ENCODE peak calls at places on chromosomes 11 and 22, in four cellular contexts. One of them, this sample, is unnamed.

GRCh38 chr11:9906043-9906791 is 242.3 kb downstream of the SWAP70 start:
- DNase-seq in mammary epithelial cell: peak; percentile 81
- DNase-seq in body of pancreas: no peak
- DNase-seq in CD8-positive, alpha-beta T cell: no peak
- DNase-seq in this sample: no peak

GRCh38 chr11:704799-705645 is 1.0 kb upstream of the EPS8L2 start:
- DNase-seq in CD8-positive, alpha-beta T cell: no peak
- DNase-seq in body of pancreas: peak; percentile 89
- DNase-seq in mammary epithelial cell: peak; percentile 53
- DNase-seq in this sample: no peak

GRCh38 chr11:114678125-114679036 is at the start of gene NXPE2:
- DNase-seq in CD8-positive, alpha-beta T cell: no peak
- DNase-seq in body of pancreas: no peak
- DNase-seq in mammary epithelial cell: peak; percentile 80
- DNase-seq in this sample: no peak

GRCh38 chr22:17575681-17576080 is 12.4 kb downstream of the SLC25A18 start:
- DNase-seq in mammary epithelial cell: no peak
- DNase-seq in body of pancreas: no peak
- DNase-seq in CD8-positive, alpha-beta T cell: no peak
- DNase-seq in this sample: no peak

GRCh38 chr22:27680636-27681035 is 120.9 kb downstream of the MN1 start:
- DNase-seq in CD8-positive, alpha-beta T cell: no peak
- DNase-seq in body of pancreas: no peak
- DNase-seq in mammary epithelial cell: no peak
- DNase-seq in this sample: no peak

GRCh38 chr22:33110562-33111163 is 52.5 kb upstream of the SYN3 start:
- DNase-seq in mammary epithelial cell: peak; percentile 14
- DNase-seq in body of pancreas: no peak
- DNase-seq in CD8-positive, alpha-beta T cell: no peak
- DNase-seq in this sample: no peak

GRCh38 chr11:34512810-34513673 is 552 bp downstream of the ELF5 start:
- DNase-seq in mammary epithelial cell: peak; percentile 29
- DNase-seq in body of pancreas: peak; percentile 64
- DNase-seq in CD8-positive, alpha-beta T cell: peak; percentile 12
- DNase-seq in this sample: peak; percentile 25

GRCh38 chr11:127564803-127565202 is 564.2 kb upstream of the KIRREL3 start:
- DNase-seq in CD8-positive, alpha-beta T cell: no peak
- DNase-seq in mammary epithelial cell: peak; percentile 32
- DNase-seq in body of pancreas: no peak
- DNase-seq in this sample: no peak

GRCh38 chr22:46432164-46433068 is 96.9 kb downstream of the TRMU start:
- DNase-seq in body of pancreas: no peak
- DNase-seq in CD8-positive, alpha-beta T cell: peak; percentile 14
- DNase-seq in mammary epithelial cell: no peak
- DNase-seq in this sample: no peak

GRCh38 chr11:102521121-102521520 is 9.4 kb downstream of the MMP7 start:
- DNase-seq in body of pancreas: no peak
- DNase-seq in mammary epithelial cell: no peak
- DNase-seq in CD8-positive, alpha-beta T cell: no peak
- DNase-seq in this sample: no peak

GRCh38 chr22:44031111-44031963 is 7.2 kb downstream of the PARVB start:
- DNase-seq in CD8-positive, alpha-beta T cell: no peak
- DNase-seq in body of pancreas: no peak
- DNase-seq in mammary epithelial cell: no peak
- DNase-seq in this sample: no peak

GRCh38 chr11:78262710-78263109 is 74.0 kb downstream of the USP35 start:
- DNase-seq in CD8-positive, alpha-beta T cell: no peak
- DNase-seq in body of pancreas: no peak
- DNase-seq in mammary epithelial cell: no peak
- DNase-seq in this sample: no peak

GRCh38 chr22:20155330-20156041 is 4.6 kb upstream of the CCDC188 start:
- DNase-seq in mammary epithelial cell: peak; percentile 49
- DNase-seq in body of pancreas: no peak
- DNase-seq in CD8-positive, alpha-beta T cell: no peak
- DNase-seq in this sample: peak; percentile 33

GRCh38 chr11:116843661-116844060 is 6.2 kb upstream of the APOA1 start:
- DNase-seq in CD8-positive, alpha-beta T cell: no peak
- DNase-seq in body of pancreas: no peak
- DNase-seq in mammary epithelial cell: no peak
- DNase-seq in this sample: no peak

GRCh38 chr22:46776486-46776826 is 14.0 kb downstream of the TBC1D22A start:
- DNase-seq in mammary epithelial cell: no peak
- DNase-seq in body of pancreas: no peak
- DNase-seq in CD8-positive, alpha-beta T cell: no peak
- DNase-seq in this sample: no peak

GRCh38 chr11:111944139-111944538 is 7.0 kb downstream of the DIXDC1 start:
- DNase-seq in mammary epithelial cell: peak; percentile 58
- DNase-seq in body of pancreas: no peak
- DNase-seq in CD8-positive, alpha-beta T cell: no peak
- DNase-seq in this sample: no peak

GRCh38 chr11:102393272-102393730 is 46.3 kb downstream of the BIRC2 start:
- DNase-seq in mammary epithelial cell: no peak
- DNase-seq in body of pancreas: no peak
- DNase-seq in CD8-positive, alpha-beta T cell: no peak
- DNase-seq in this sample: no peak

GRCh38 chr22:46684706-46685105 is 53.3 kb downstream of the CERK start:
- DNase-seq in mammary epithelial cell: no peak
- DNase-seq in CD8-positive, alpha-beta T cell: no peak
- DNase-seq in body of pancreas: no peak
- DNase-seq in this sample: no peak

GRCh38 chr11:68431984-68432600 is 28.5 kb upstream of the PPP6R3 start:
- DNase-seq in mammary epithelial cell: no peak
- DNase-seq in body of pancreas: no peak
- DNase-seq in CD8-positive, alpha-beta T cell: no peak
- DNase-seq in this sample: no peak

GRCh38 chr11:75565916-75566762 is 4.1 kb downstream of the SERPINH1 start:
- DNase-seq in body of pancreas: no peak
- DNase-seq in CD8-positive, alpha-beta T cell: peak; percentile 8
- DNase-seq in mammary epithelial cell: no peak
- DNase-seq in this sample: no peak

GRCh38 chr22:19429950-19430889 is 1.3 kb downstream of the HIRA start:
- DNase-seq in mammary epithelial cell: peak; percentile 46
- DNase-seq in CD8-positive, alpha-beta T cell: peak; percentile 37
- DNase-seq in body of pancreas: peak; percentile 24
- DNase-seq in this sample: no peak

GRCh38 chr11:131712897-131713296 is 342.5 kb downstream of the NTM start:
- DNase-seq in mammary epithelial cell: no peak
- DNase-seq in body of pancreas: no peak
- DNase-seq in CD8-positive, alpha-beta T cell: no peak
- DNase-seq in this sample: no peak

GRCh38 chr11:3046190-3046589 is 11.0 kb downstream of the CARS1 start:
- DNase-seq in CD8-positive, alpha-beta T cell: no peak
- DNase-seq in mammary epithelial cell: no peak
- DNase-seq in body of pancreas: no peak
- DNase-seq in this sample: no peak

GRCh38 chr11:126212089-126212660 is 593 bp downstream of the FAM118B start:
- DNase-seq in body of pancreas: no peak
- DNase-seq in CD8-positive, alpha-beta T cell: no peak
- DNase-seq in mammary epithelial cell: peak; percentile 4
- DNase-seq in this sample: no peak

GRCh38 chr22:27632451-27633295 is 168.9 kb downstream of the MN1 start:
- DNase-seq in body of pancreas: peak; percentile 42
- DNase-seq in mammary epithelial cell: no peak
- DNase-seq in CD8-positive, alpha-beta T cell: no peak
- DNase-seq in this sample: no peak

GRCh38 chr11:13972033-13972910 is 9.7 kb downstream of the SPON1 start:
- DNase-seq in CD8-positive, alpha-beta T cell: no peak
- DNase-seq in mammary epithelial cell: no peak
- DNase-seq in body of pancreas: no peak
- DNase-seq in this sample: no peak

GRCh38 chr11:6556139-6556949 is 47.1 kb downstream of the RRP8 start:
- DNase-seq in body of pancreas: no peak
- DNase-seq in mammary epithelial cell: no peak
- DNase-seq in CD8-positive, alpha-beta T cell: no peak
- DNase-seq in this sample: no peak

DNA sequence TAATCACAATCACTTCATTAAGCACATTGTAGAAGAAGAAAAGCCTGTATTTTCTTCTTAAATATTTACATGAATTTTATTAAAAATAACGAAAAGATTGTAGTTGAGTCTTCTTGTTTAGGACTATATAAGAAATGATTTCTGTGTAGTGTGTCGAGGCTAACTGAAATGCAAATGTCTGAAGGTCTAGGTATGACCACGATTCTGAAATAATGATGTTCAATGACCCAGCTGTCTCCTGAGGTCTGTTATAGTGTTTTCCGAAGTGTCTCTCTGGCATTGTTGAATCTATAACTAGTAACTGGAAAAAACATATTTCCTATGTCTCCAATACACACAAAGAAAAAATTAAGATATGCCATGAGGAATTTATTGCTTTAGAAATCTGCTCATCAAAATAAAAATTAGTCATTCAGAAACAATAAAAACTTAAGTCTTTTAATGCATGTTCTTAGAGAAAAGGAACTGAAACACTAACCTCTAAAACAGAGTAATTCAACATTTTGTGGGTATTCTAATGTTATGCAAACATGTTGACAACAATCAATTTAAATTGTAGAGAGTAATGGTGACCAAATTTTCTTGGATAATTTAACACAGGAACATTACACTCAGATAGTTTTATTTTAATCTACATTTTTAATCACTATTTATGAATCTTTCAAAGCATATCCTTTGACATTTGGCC is 55.0 kb downstream of the CASP12 start:
- DNase-seq in CD8-positive, alpha-beta T cell: no peak
- DNase-seq in body of pancreas: no peak
- DNase-seq in mammary epithelial cell: no peak
- DNase-seq in this sample: no peak
- H3K27ac ChIP-seq in CD8-positive, alpha-beta T cell: no peak overlapping the region
- H3K27ac ChIP-seq in body of pancreas: no peak overlapping the region
- H3K27ac ChIP-seq in mammary epithelial cell: no peak overlapping the region
- H3K27ac ChIP-seq in this sample: no peak overlapping the region

GRCh38 chr11:84250834-84251613 is 964.9 kb upstream of the CCDC90B start:
- DNase-seq in mammary epithelial cell: no peak
- DNase-seq in body of pancreas: no peak
- DNase-seq in CD8-positive, alpha-beta T cell: no peak
- DNase-seq in this sample: no peak

GRCh38 chr11:84256618-84257017 is 970.5 kb upstream of the CCDC90B start:
- DNase-seq in body of pancreas: no peak
- DNase-seq in CD8-positive, alpha-beta T cell: no peak
- DNase-seq in mammary epithelial cell: no peak
- DNase-seq in this sample: no peak

GRCh38 chr11:84260862-84261261 is 974.7 kb upstream of the CCDC90B start:
- DNase-seq in CD8-positive, alpha-beta T cell: no peak
- DNase-seq in body of pancreas: no peak
- DNase-seq in mammary epithelial cell: no peak
- DNase-seq in this sample: no peak

GRCh38 chr11:84249344-84250135 is 963.4 kb upstream of the CCDC90B start:
- DNase-seq in mammary epithelial cell: no peak
- DNase-seq in body of pancreas: no peak
- DNase-seq in CD8-positive, alpha-beta T cell: no peak
- DNase-seq in this sample: no peak

DNA sequence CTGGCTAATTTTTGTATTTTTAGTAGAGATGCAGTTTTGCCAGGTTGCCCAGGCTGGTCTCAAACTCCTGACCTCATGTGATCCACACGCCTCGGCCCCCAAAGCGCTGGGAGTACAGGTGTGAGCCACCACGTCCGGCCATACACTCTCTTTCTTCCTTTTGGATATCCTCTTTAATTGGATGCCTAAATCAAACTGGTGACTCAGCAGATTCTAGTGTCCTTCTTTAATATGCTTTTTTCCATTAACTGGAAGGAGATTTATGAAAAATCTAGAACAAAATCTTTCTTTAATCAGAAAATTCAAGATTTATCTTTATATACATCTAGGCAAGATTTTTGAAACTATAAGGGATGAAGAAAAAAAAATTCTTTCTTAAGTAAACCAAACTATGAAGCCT is 969.3 kb upstream of the CCDC90B start:
- DNase-seq in mammary epithelial cell: no peak
- DNase-seq in CD8-positive, alpha-beta T cell: no peak
- DNase-seq in body of pancreas: no peak
- DNase-seq in this sample: no peak
- H3K27ac ChIP-seq in mammary epithelial cell: no peak overlapping the region
- H3K27ac ChIP-seq in CD8-positive, alpha-beta T cell: no peak overlapping the region
- H3K27ac ChIP-seq in body of pancreas: no peak overlapping the region
- H3K27ac ChIP-seq in this sample: no peak overlapping the region

GRCh38 chr22:39170825-39171622 is 18.5 kb upstream of the CBX7 start:
- DNase-seq in mammary epithelial cell: peak; percentile 69
- DNase-seq in CD8-positive, alpha-beta T cell: peak; percentile 80
- DNase-seq in body of pancreas: peak; percentile 88
- DNase-seq in this sample: peak; percentile 73
- H3K27ac ChIP-seq in mammary epithelial cell: no peak overlapping the region
- H3K27ac ChIP-seq in CD8-positive, alpha-beta T cell: peak overlapping the region; percentile 42
- H3K27ac ChIP-seq in body of pancreas: no peak overlapping the region
- H3K27ac ChIP-seq in this sample: peak overlapping the region; percentile 19

GRCh38 chr11:121194731-121195596 is 93.9 kb downstream of the TECTA start:
- DNase-seq in body of pancreas: peak; percentile 42
- DNase-seq in CD8-positive, alpha-beta T cell: peak; percentile 46
- DNase-seq in mammary epithelial cell: peak; percentile 41
- DNase-seq in this sample: peak; percentile 26
- H3K27ac ChIP-seq in body of pancreas: no peak overlapping the region
- H3K27ac ChIP-seq in CD8-positive, alpha-beta T cell: no peak overlapping the region
- H3K27ac ChIP-seq in mammary epithelial cell: no peak overlapping the region
- H3K27ac ChIP-seq in this sample: no peak overlapping the region

GRCh38 chr11:62337682-62338181 is 484 bp downstream of the ASRGL1 start:
- DNase-seq in CD8-positive, alpha-beta T cell: peak; percentile 2
- DNase-seq in mammary epithelial cell: peak; percentile 6
- DNase-seq in body of pancreas: peak; percentile 33
- DNase-seq in this sample: peak; percentile 53

GRCh38 chr11:62336949-62337681 is at the start of gene ASRGL1:
- DNase-seq in body of pancreas: peak; percentile 92
- DNase-seq in mammary epithelial cell: peak; percentile 40
- DNase-seq in CD8-positive, alpha-beta T cell: peak; percentile 65
- DNase-seq in this sample: peak; percentile 74

GRCh38 chr11:62338218-62338617 is 970 bp downstream of the ASRGL1 start:
- DNase-seq in mammary epithelial cell: no peak
- DNase-seq in CD8-positive, alpha-beta T cell: no peak
- DNase-seq in body of pancreas: no peak
- DNase-seq in this sample: no peak

GRCh38 chr11:62343822-62344609 is 6.8 kb downstream of the ASRGL1 start:
- DNase-seq in mammary epithelial cell: no peak
- DNase-seq in CD8-positive, alpha-beta T cell: no peak
- DNase-seq in body of pancreas: no peak
- DNase-seq in this sample: no peak

GRCh38 chr11:62340269-62340901 is 3.1 kb downstream of the ASRGL1 start:
- DNase-seq in body of pancreas: peak; percentile 65
- DNase-seq in mammary epithelial cell: peak; percentile 16
- DNase-seq in CD8-positive, alpha-beta T cell: peak; percentile 52
- DNase-seq in this sample: peak; percentile 14
- H3K27ac ChIP-seq in body of pancreas: peak overlapping the region; percentile 0
- H3K27ac ChIP-seq in mammary epithelial cell: no peak overlapping the region
- H3K27ac ChIP-seq in CD8-positive, alpha-beta T cell: no peak overlapping the region
- H3K27ac ChIP-seq in this sample: peak overlapping the region; percentile 66

DNA sequence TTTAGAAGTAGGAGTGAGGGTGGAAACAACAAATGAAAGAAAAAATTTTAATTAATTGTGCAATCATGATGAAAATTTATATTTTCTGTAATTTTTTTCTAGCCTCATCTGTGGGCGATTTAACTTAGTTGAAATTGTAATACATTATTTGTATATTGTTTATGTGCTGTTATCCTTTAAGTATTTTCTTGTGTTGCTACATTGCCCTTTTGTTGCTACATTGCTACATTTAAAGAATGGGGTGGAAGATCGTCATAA is 106.2 kb upstream of the OR4B1 start:
- DNase-seq in body of pancreas: no peak
- DNase-seq in mammary epithelial cell: no peak
- DNase-seq in CD8-positive, alpha-beta T cell: no peak
- DNase-seq in this sample: no peak
- H3K27ac ChIP-seq in body of pancreas: no peak overlapping the region
- H3K27ac ChIP-seq in mammary epithelial cell: no peak overlapping the region
- H3K27ac ChIP-seq in CD8-positive, alpha-beta T cell: no peak overlapping the region
- H3K27ac ChIP-seq in this sample: no peak overlapping the region

GRCh38 chr11:84566681-84567080 is 1060.5 kb downstream of the DLG2 start:
- DNase-seq in CD8-positive, alpha-beta T cell: no peak
- DNase-seq in mammary epithelial cell: no peak
- DNase-seq in body of pancreas: no peak
- DNase-seq in this sample: no peak
- H3K27ac ChIP-seq in CD8-positive, alpha-beta T cell: no peak overlapping the region
- H3K27ac ChIP-seq in mammary epithelial cell: no peak overlapping the region
- H3K27ac ChIP-seq in body of pancreas: no peak overlapping the region
- H3K27ac ChIP-seq in this sample: no peak overlapping the region